ENCODE peak calls at places on chromosomes 12 and 14, in nine cellular contexts. X is epithelial cell of esophagus; P is dorsolateral prefrontal cortex; H is DMS53; E is astrocyte of the cerebellum; T is activated CD4-positive, alpha-beta T cell treated with anti-CD3 and anti-CD28 coated beads for 48 hours; W is GM03348; Y is head of caudate nucleus; A is left lung. N is an unnamed sample.

GRCh38 chr12:92216092-92216491 is 70.4 kb upstream of the BTG1 start:
- DNase-seq in H (no peak), X (no peak), E (no peak), W (no peak), T (no peak), Y (no peak), P (no peak), A (no peak), N (no peak)

GRCh38 chr12:98422359-98422758 is 93.0 kb upstream of the TMPO start:
- DNase-seq in P (no peak), W (no peak), E (no peak), H (no peak), T (no peak), X (no peak), Y (no peak), A (no peak), N (no peak)

GRCh38 chr12:101566318-101566717 is 28.5 kb upstream of the MYBPC1 start:
- DNase-seq in Y (no peak), X (no peak), E (no peak), W (no peak), H (no peak), A (no peak), T (peak), P (no peak), N (no peak)

GRCh38 chr12:51914034-51914923 is 7.0 kb downstream of the ACVRL1 start:
- DNase-seq in H (no peak), E (no peak), T (no peak), A (no peak), Y (no peak), W (no peak), X (no peak), P (no peak), N (no peak)

GRCh38 chr12:59151243-59151642 is 230.9 kb upstream of the LRIG3 start:
- DNase-seq in T (no peak), W (peak), H (no peak), P (no peak), E (no peak), Y (no peak), A (no peak), X (peak), N (no peak)

GRCh38 chr14:104587641-104588040 is 8.1 kb downstream of the C14orf180 start:
- DNase-seq in E (no peak), X (no peak), P (no peak), T (no peak), H (no peak), Y (no peak), A (no peak), W (no peak), N (no peak)

GRCh38 chr12:76872415-76872814 is 6.4 kb downstream of the CSRP2 start:
- DNase-seq in A (no peak), P (no peak), Y (no peak), E (no peak), X (no peak), T (no peak), H (no peak), W (no peak), N (no peak)

GRCh38 chr14:30521899-30522736 is 36.8 kb upstream of the G2E3 start:
- DNase-seq in W (peak), Y (peak), E (peak), P (no peak), A (no peak), H (peak), T (no peak), X (peak), N (no peak)

GRCh38 chr12:22257100-22257499 is 77.4 kb downstream of the ST8SIA1 start:
- DNase-seq in Y (no peak), H (no peak), T (no peak), E (no peak), W (no peak), P (no peak), X (peak), A (no peak), N (no peak)

N was measured in keratinocyte.